ENCODE peak calls at places on chromosome 1, in four cellular contexts. One of them, this sample, is unnamed. For H3K9me3, the result is how much of the 10 kb centered on the place peaks cover.

GRCh38 chr1:78737241-78737640 is 87.6 kb downstream of the IFI44 start:
- DNase-seq in mesenchymal stem cell: peak
- DNase-seq in aorta: no peak
- DNase-seq in uterus: no peak
- DNase-seq in this sample: no peak

GRCh38 chr1:221494670-221495069 is 247.2 kb downstream of the DUSP10 start:
- DNase-seq in aorta: no peak
- DNase-seq in uterus: no peak
- DNase-seq in mesenchymal stem cell: no peak
- DNase-seq in this sample: no peak

GRCh38 chr1:94648225-94649007 is 106.9 kb upstream of the F3 start:
- DNase-seq in aorta: peak
- DNase-seq in uterus: peak
- DNase-seq in mesenchymal stem cell: peak
- DNase-seq in this sample: no peak

GRCh38 chr1:230832466-230832865 is 35.9 kb downstream of the C1orf198 start:
- DNase-seq in aorta: no peak
- DNase-seq in uterus: no peak
- DNase-seq in mesenchymal stem cell: no peak
- DNase-seq in this sample: no peak

GRCh38 chr1:95323117-95323516 is 89.1 kb downstream of the RWDD3 start:
- DNase-seq in aorta: no peak
- DNase-seq in mesenchymal stem cell: peak
- DNase-seq in uterus: no peak
- DNase-seq in this sample: no peak

GRCh38 chr1:119227446-119227845 is 87.0 kb upstream of the WARS2 start:
- DNase-seq in uterus: no peak
- DNase-seq in aorta: no peak
- DNase-seq in mesenchymal stem cell: no peak
- DNase-seq in this sample: no peak

GRCh38 chr1:52249831-52250230 is 107.9 kb downstream of the ZFYVE9 start:
- DNase-seq in aorta: no peak
- DNase-seq in uterus: no peak
- DNase-seq in mesenchymal stem cell: no peak
- DNase-seq in this sample: no peak

GRCh38 chr1:87684194-87684593 is 355.5 kb downstream of the LMO4 start:
- DNase-seq in aorta: no peak
- DNase-seq in uterus: peak
- DNase-seq in mesenchymal stem cell: peak
- DNase-seq in this sample: no peak

GRCh38 chr1:37497832-37498231 is 16.7 kb downstream of the MEAF6 start:
- DNase-seq in mesenchymal stem cell: no peak
- DNase-seq in uterus: no peak
- DNase-seq in aorta: no peak
- DNase-seq in this sample: peak

GRCh38 chr1:28401760-28402159 is 32.2 kb downstream of the PHACTR4 start:
- DNase-seq in mesenchymal stem cell: no peak
- DNase-seq in uterus: no peak
- DNase-seq in aorta: no peak
- DNase-seq in this sample: no peak

GRCh38 chr1:29849038-29849750 is 612.9 kb downstream of the PTPRU start:
- DNase-seq in mesenchymal stem cell: peak
- DNase-seq in aorta: no peak
- DNase-seq in uterus: no peak
- DNase-seq in this sample: no peak

GRCh38 chr1:75559141-75559540 is 51.8 kb downstream of the SLC44A5 start:
- DNase-seq in uterus: no peak
- DNase-seq in aorta: no peak
- DNase-seq in mesenchymal stem cell: no peak
- DNase-seq in this sample: no peak

GRCh38 chr1:34850382-34850781 is 9.2 kb downstream of the SMIM12 start:
- DNase-seq in uterus: no peak
- DNase-seq in aorta: no peak
- DNase-seq in mesenchymal stem cell: no peak
- DNase-seq in this sample: no peak

GRCh38 chr1:224387302-224387912 is 30.7 kb downstream of the CNIH4 start:
- DNase-seq in uterus: no peak
- DNase-seq in aorta: no peak
- DNase-seq in mesenchymal stem cell: no peak
- DNase-seq in this sample: no peak

GRCh38 chr1:205229399-205229861 is 1.7 kb downstream of the TMCC2 start:
- DNase-seq in uterus: peak
- DNase-seq in aorta: no peak
- DNase-seq in mesenchymal stem cell: peak
- DNase-seq in this sample: no peak

GRCh38 chr1:181113061-181113695 is 24.7 kb downstream of the IER5 start:
- DNase-seq in mesenchymal stem cell: peak
- DNase-seq in aorta: no peak
- DNase-seq in uterus: peak
- DNase-seq in this sample: no peak

GRCh38 chr1:188769936-188770335 is 1707.7 kb downstream of the BRINP3 start:
- DNase-seq in aorta: no peak
- DNase-seq in mesenchymal stem cell: no peak
- DNase-seq in uterus: no peak
- DNase-seq in this sample: no peak

GRCh38 chr1:97332716-97333115 is 588.1 kb downstream of the DPYD start:
- DNase-seq in uterus: no peak
- DNase-seq in mesenchymal stem cell: peak
- DNase-seq in aorta: no peak
- DNase-seq in this sample: no peak

GRCh38 chr1:6111571-6111970 is 65.9 kb downstream of the KCNAB2 start:
- DNase-seq in uterus: no peak
- DNase-seq in aorta: peak
- DNase-seq in mesenchymal stem cell: no peak
- DNase-seq in this sample: no peak

GRCh38 chr1:236282159-236282716 is 480 bp upstream of the ERO1B start:
- DNase-seq in uterus: no peak
- DNase-seq in mesenchymal stem cell: no peak
- DNase-seq in aorta: no peak
- DNase-seq in this sample: peak

GRCh38 chr1:24727490-24728214 is 17.6 kb upstream of the CLIC4 start:
- DNase-seq in aorta: peak
- DNase-seq in mesenchymal stem cell: peak
- DNase-seq in uterus: peak
- DNase-seq in this sample: no peak

GRCh38 chr1:205545991-205546390 is 41.5 kb downstream of the CDK18 start:
- DNase-seq in uterus: no peak
- DNase-seq in mesenchymal stem cell: no peak
- DNase-seq in aorta: no peak
- DNase-seq in this sample: peak

GRCh38 chr1:31712625-31713024 is 8.8 kb upstream of the COL16A1 start:
- DNase-seq in uterus: peak
- DNase-seq in mesenchymal stem cell: peak
- DNase-seq in aorta: peak
- DNase-seq in this sample: no peak

GRCh38 chr1:204647114-204647804 is 38.3 kb downstream of the LRRN2 start:
- DNase-seq in aorta: no peak
- DNase-seq in uterus: no peak
- DNase-seq in mesenchymal stem cell: peak
- DNase-seq in this sample: no peak

GRCh38 chr1:205983925-205984725 is 19.1 kb downstream of the RAB7B start:
- DNase-seq in uterus: peak
- DNase-seq in mesenchymal stem cell: peak
- DNase-seq in aorta: peak
- DNase-seq in this sample: peak

GRCh38 chr1:185529673-185530072 is 204.5 kb upstream of the HMCN1 start:
- DNase-seq in mesenchymal stem cell: no peak
- DNase-seq in uterus: no peak
- DNase-seq in aorta: no peak
- DNase-seq in this sample: no peak

GRCh38 chr1:218164930-218165686 is 120.0 kb upstream of the RRP15 start:
- DNase-seq in uterus: no peak
- DNase-seq in aorta: no peak
- DNase-seq in mesenchymal stem cell: peak
- DNase-seq in this sample: no peak

GRCh38 chr1:206117151-206117948 is at the start of gene AVPR1B:
- DNase-seq in uterus: peak
- DNase-seq in aorta: peak
- DNase-seq in mesenchymal stem cell: peak
- DNase-seq in this sample: no peak

GRCh38 chr1:9625761-9626160 is 25.8 kb upstream of the PIK3CD start:
- DNase-seq in aorta: no peak
- DNase-seq in uterus: no peak
- DNase-seq in mesenchymal stem cell: no peak
- DNase-seq in this sample: no peak

GRCh38 chr1:44049839-44050238 is 18.6 kb upstream of the SLC6A9 start:
- DNase-seq in uterus: no peak
- DNase-seq in aorta: no peak
- DNase-seq in mesenchymal stem cell: peak
- DNase-seq in this sample: no peak

GRCh38 chr1:37867784-37868183 is 8.4 kb upstream of the MTF1 start:
- DNase-seq in mesenchymal stem cell: no peak
- DNase-seq in uterus: no peak
- DNase-seq in aorta: no peak
- DNase-seq in this sample: no peak

GRCh38 chr1:28088168-28088961 is at the start of gene EYA3:
- DNase-seq in mesenchymal stem cell: peak
- DNase-seq in uterus: peak
- DNase-seq in aorta: peak
- DNase-seq in this sample: peak

GRCh38 chr1:35556494-35557117 is 597 bp downstream of the KIAA0319L start:
- DNase-seq in mesenchymal stem cell: no peak
- DNase-seq in uterus: no peak
- DNase-seq in aorta: no peak
- DNase-seq in this sample: no peak

GRCh38 chr1:226702957-226703831 is 35.9 kb downstream of the ITPKB start:
- DNase-seq in uterus: peak
- DNase-seq in mesenchymal stem cell: peak
- DNase-seq in aorta: peak
- DNase-seq in this sample: peak

GRCh38 chr1:181260271-181260670 is 171.8 kb downstream of the IER5 start:
- DNase-seq in mesenchymal stem cell: no peak
- DNase-seq in uterus: no peak
- DNase-seq in aorta: no peak
- DNase-seq in this sample: no peak

GRCh38 chr1:241615043-241615974 is 24.9 kb downstream of the CHML start:
- DNase-seq in uterus: no peak
- DNase-seq in aorta: no peak
- DNase-seq in mesenchymal stem cell: no peak
- DNase-seq in this sample: no peak
- H3K27ac ChIP-seq in uterus: no peak
- H3K27ac ChIP-seq in aorta: no peak
- H3K27ac ChIP-seq in mesenchymal stem cell: peak
- H3K27ac ChIP-seq in this sample: no peak

GRCh38 chr1:214609692-214610091 is 6.7 kb downstream of the CENPF start:
- DNase-seq in mesenchymal stem cell: no peak
- DNase-seq in uterus: no peak
- DNase-seq in aorta: no peak
- DNase-seq in this sample: no peak
- H3K9me3 ChIP-seq in mesenchymal stem cell: under half
- H3K9me3 ChIP-seq in uterus: under half
- H3K9me3 ChIP-seq in aorta: under half
- H3K9me3 ChIP-seq in this sample: under half

GRCh38 chr1:198158766-198159589 is 2.2 kb downstream of the NEK7 start:
- DNase-seq in aorta: peak
- DNase-seq in uterus: peak
- DNase-seq in mesenchymal stem cell: peak
- DNase-seq in this sample: peak

GRCh38 chr1:198160946-198161614 is 4.3 kb downstream of the NEK7 start:
- DNase-seq in uterus: no peak
- DNase-seq in mesenchymal stem cell: no peak
- DNase-seq in aorta: no peak
- DNase-seq in this sample: no peak

GRCh38 chr1:198157847-198158765 is 1.3 kb downstream of the NEK7 start:
- DNase-seq in aorta: no peak
- DNase-seq in uterus: no peak
- DNase-seq in mesenchymal stem cell: no peak
- DNase-seq in this sample: no peak

GRCh38 chr1:198162091-198162767 is 5.4 kb downstream of the NEK7 start:
- DNase-seq in aorta: no peak
- DNase-seq in mesenchymal stem cell: no peak
- DNase-seq in uterus: no peak
- DNase-seq in this sample: no peak

DNA sequence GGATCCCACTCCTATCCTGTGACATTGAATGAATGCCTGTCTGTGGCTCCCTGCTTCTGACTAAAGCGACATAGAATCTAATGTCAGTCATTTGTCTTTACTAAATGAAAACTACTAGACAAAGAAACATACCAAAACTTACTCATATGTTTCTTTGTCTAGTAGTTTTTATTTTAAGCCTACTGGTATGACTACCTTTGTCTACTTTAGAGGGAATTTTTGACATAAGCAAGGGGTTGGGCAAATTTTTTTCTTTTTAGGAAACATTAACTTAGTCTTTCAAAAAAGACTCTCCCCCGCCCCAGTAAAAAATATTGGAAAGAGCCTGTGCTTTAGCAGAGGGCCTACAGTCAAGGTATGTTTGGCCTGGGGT is 4.9 kb downstream of the NEK7 start:
- DNase-seq in aorta: no peak
- DNase-seq in uterus: no peak
- DNase-seq in mesenchymal stem cell: no peak
- DNase-seq in this sample: no peak
- H3K27ac ChIP-seq in aorta: no peak
- H3K27ac ChIP-seq in uterus: no peak
- H3K27ac ChIP-seq in mesenchymal stem cell: no peak
- H3K27ac ChIP-seq in this sample: no peak

GRCh38 chr1:238985312-238985711 is 401.1 kb upstream of the CHRM3 start:
- DNase-seq in uterus: no peak
- DNase-seq in aorta: no peak
- DNase-seq in mesenchymal stem cell: no peak
- DNase-seq in this sample: no peak

GRCh38 chr1:238980053-238980452 is 406.3 kb upstream of the CHRM3 start:
- DNase-seq in uterus: no peak
- DNase-seq in mesenchymal stem cell: no peak
- DNase-seq in aorta: no peak
- DNase-seq in this sample: no peak

DNA sequence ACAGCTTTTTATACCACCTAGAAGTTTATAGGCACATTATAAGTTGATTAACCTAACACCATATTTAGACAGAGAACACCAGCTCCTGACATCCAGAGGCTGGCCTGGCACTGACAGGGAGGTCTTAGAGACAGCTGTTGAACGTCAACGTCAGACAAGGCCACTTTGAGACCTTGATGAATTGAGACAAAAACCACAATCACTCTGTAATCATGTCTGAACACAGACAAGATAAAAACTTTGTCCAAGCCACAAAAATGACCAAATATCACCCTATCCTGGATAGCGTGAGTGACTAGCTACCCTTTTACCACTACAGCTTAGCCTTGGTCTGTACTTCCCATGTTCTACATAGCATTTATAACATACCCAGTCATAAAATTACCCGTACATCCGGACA is 403.6 kb upstream of the CHRM3 start:
- DNase-seq in mesenchymal stem cell: peak
- DNase-seq in uterus: no peak
- DNase-seq in aorta: no peak
- DNase-seq in this sample: no peak
- H3K9me3 ChIP-seq in mesenchymal stem cell: under half
- H3K9me3 ChIP-seq in uterus: under half
- H3K9me3 ChIP-seq in aorta: under half
- H3K9me3 ChIP-seq in this sample: under half